ENCODE peak calls at places on chromosomes 11 and 22, in six cellular contexts. S is NCI-H524, N is fibroblast of the aortic adventitia, L is activated T-cell treated with anti-CD3 and anti-CD28 coated beads for 1 hour, R is type B pancreatic cell, O is caudate nucleus. X is an unnamed sample.

GRCh38 chr11:67457453-67457852 is 2.3 kb downstream of the CABP4 start:
- DNase-seq in S (no peak), N (no peak), L (no peak), R (no peak), O (no peak), X (no peak)

GRCh38 chr11:119501777-119502405 is 78.9 kb upstream of the THY1 start:
- DNase-seq in S (no peak), N (no peak), L (no peak), R (no peak), O (no peak), X (no peak)

GRCh38 chr11:76129729-76130128 is 76.6 kb downstream of the WNT11 start:
- DNase-seq in S (no peak), N (no peak), L (no peak), R (no peak), O (no peak), X (no peak)

GRCh38 chr11:22130462-22131053 is 62.3 kb upstream of the ANO5 start:
- DNase-seq in S (peak; percentile 5), N (no peak), L (no peak), R (no peak), O (no peak), X (no peak)

GRCh38 chr22:27420817-27421361 is 380.7 kb downstream of the MN1 start:
- DNase-seq in S (no peak), N (peak; percentile 99), L (no peak), R (no peak), O (no peak), X (peak; percentile 3)

GRCh38 chr11:105821366-105821765 is 200.7 kb downstream of the MSANTD4 start:
- DNase-seq in S (no peak), N (no peak), L (no peak), R (no peak), O (peak; percentile 33), X (no peak)

GRCh38 chr22:37330200-37331033 is 48.1 kb downstream of the CYTH4 start:
- DNase-seq in S (peak; percentile 85), N (peak; percentile 61), L (no peak), R (no peak), O (peak; percentile 39), X (peak; percentile 5)

GRCh38 chr11:34790620-34791019 is 125.6 kb downstream of the APIP start:
- DNase-seq in S (no peak), N (no peak), L (no peak), R (no peak), O (no peak), X (no peak)

GRCh38 chr11:28250192-28250591 is 142.0 kb downstream of the METTL15 start:
- DNase-seq in S (no peak), N (no peak), L (no peak), R (no peak), O (no peak), X (no peak)

GRCh38 chr22:35632902-35633301 is 15.3 kb upstream of the APOL6 start:
- DNase-seq in S (no peak), N (no peak), L (no peak), R (no peak), O (no peak), X (no peak)

GRCh38 chr22:17786435-17787158 is 12.3 kb upstream of the BID start:
- DNase-seq in S (no peak), N (peak; percentile 23), L (no peak), R (no peak), O (no peak), X (peak; percentile 20)

GRCh38 chr22:43088616-43088978 is 594 bp downstream of the TTLL1 start:
- DNase-seq in S (no peak), N (peak; percentile 4), L (no peak), R (no peak), O (no peak), X (no peak)

GRCh38 chr11:128694618-128695481 is 978 bp downstream of the FLI1 start:
- DNase-seq in S (no peak), N (peak; percentile 42), L (no peak), R (no peak), O (no peak), X (no peak)

GRCh38 chr11:83147895-83148294 is 9.0 kb upstream of the PCF11 start:
- DNase-seq in S (no peak), N (no peak), L (no peak), R (no peak), O (peak; percentile 37), X (no peak)